ENCODE peak calls at places on chromosomes 12 and 14, in five cellular contexts. One of them, this sample, is unnamed.

GRCh38 chr12:63206908-63207307 is 55.9 kb upstream of the AVPR1A start:
- DNase-seq in HepG2: no peak
- DNase-seq in H1: no peak
- DNase-seq in GM12878: no peak
- DNase-seq in K562: no peak
- DNase-seq in this sample: no peak

GRCh38 chr12:12686925-12687324 is 9.1 kb downstream of the GPR19 start:
- DNase-seq in H1: no peak
- DNase-seq in K562: no peak
- DNase-seq in GM12878: no peak
- DNase-seq in HepG2: no peak
- DNase-seq in this sample: no peak

GRCh38 chr14:55094630-55095157 is 34.4 kb upstream of the LGALS3 start:
- DNase-seq in K562: no peak
- DNase-seq in H1: no peak
- DNase-seq in HepG2: no peak
- DNase-seq in GM12878: no peak
- DNase-seq in this sample: no peak

GRCh38 chr14:31927348-31927826 is 149.7 kb upstream of the ARHGAP5 start:
- DNase-seq in K562: no peak
- DNase-seq in H1: no peak
- DNase-seq in GM12878: no peak
- DNase-seq in HepG2: peak
- DNase-seq in this sample: no peak

GRCh38 chr12:1355396-1355795 is 239.0 kb downstream of the FBXL14 start:
- DNase-seq in GM12878: no peak
- DNase-seq in K562: no peak
- DNase-seq in H1: no peak
- DNase-seq in HepG2: no peak
- DNase-seq in this sample: no peak

GRCh38 chr14:104425171-104425681 is 154.3 kb upstream of the C14orf180 start:
- DNase-seq in HepG2: no peak
- DNase-seq in GM12878: no peak
- DNase-seq in H1: no peak
- DNase-seq in K562: no peak
- DNase-seq in this sample: no peak

GRCh38 chr12:104519190-104519857 is 62.6 kb downstream of the CHST11 start:
- DNase-seq in H1: no peak
- DNase-seq in K562: no peak
- DNase-seq in GM12878: no peak
- DNase-seq in HepG2: no peak
- DNase-seq in this sample: no peak

GRCh38 chr14:34113051-34113511 is 162.2 kb upstream of the EGLN3 start:
- DNase-seq in HepG2: no peak
- DNase-seq in K562: no peak
- DNase-seq in H1: no peak
- DNase-seq in GM12878: no peak
- DNase-seq in this sample: no peak

GRCh38 chr12:124466200-124467128 is 100.9 kb downstream of the NCOR2 start:
- DNase-seq in GM12878: no peak
- DNase-seq in H1: no peak
- DNase-seq in K562: no peak
- DNase-seq in HepG2: no peak
- DNase-seq in this sample: no peak

GRCh38 chr14:89620436-89620835 is 203.4 kb upstream of the FOXN3 start:
- DNase-seq in HepG2: no peak
- DNase-seq in K562: no peak
- DNase-seq in H1: no peak
- DNase-seq in GM12878: no peak
- DNase-seq in this sample: no peak

GRCh38 chr12:19572920-19573558 is 133.7 kb downstream of the AEBP2 start:
- DNase-seq in HepG2: peak
- DNase-seq in K562: peak
- DNase-seq in H1: peak
- DNase-seq in GM12878: no peak
- DNase-seq in this sample: peak

GRCh38 chr14:94175403-94176146 is 1.5 kb downstream of the PPP4R4 start:
- DNase-seq in K562: no peak
- DNase-seq in H1: no peak
- DNase-seq in GM12878: no peak
- DNase-seq in HepG2: no peak
- DNase-seq in this sample: no peak

GRCh38 chr14:100108042-100108825 is 43.0 kb downstream of the EVL start:
- DNase-seq in GM12878: peak
- DNase-seq in H1: peak
- DNase-seq in HepG2: peak
- DNase-seq in K562: peak
- DNase-seq in this sample: peak

GRCh38 chr14:41605550-41606248 is 977 bp upstream of the LRFN5 start:
- DNase-seq in K562: no peak
- DNase-seq in H1: no peak
- DNase-seq in HepG2: no peak
- DNase-seq in GM12878: no peak
- DNase-seq in this sample: no peak

GRCh38 chr12:104303538-104304151 is at the start of gene EID3:
- DNase-seq in HepG2: no peak
- DNase-seq in GM12878: no peak
- DNase-seq in K562: no peak
- DNase-seq in H1: no peak
- DNase-seq in this sample: no peak

GRCh38 chr14:79278798-79279644 is 932.3 kb downstream of the DIO2 start:
- DNase-seq in H1: peak
- DNase-seq in GM12878: no peak
- DNase-seq in K562: no peak
- DNase-seq in HepG2: peak
- DNase-seq in this sample: no peak

GRCh38 chr12:123041811-123042655 is 61.6 kb downstream of the ARL6IP4 start:
- DNase-seq in HepG2: no peak
- DNase-seq in H1: no peak
- DNase-seq in K562: no peak
- DNase-seq in GM12878: no peak
- DNase-seq in this sample: no peak

DNA sequence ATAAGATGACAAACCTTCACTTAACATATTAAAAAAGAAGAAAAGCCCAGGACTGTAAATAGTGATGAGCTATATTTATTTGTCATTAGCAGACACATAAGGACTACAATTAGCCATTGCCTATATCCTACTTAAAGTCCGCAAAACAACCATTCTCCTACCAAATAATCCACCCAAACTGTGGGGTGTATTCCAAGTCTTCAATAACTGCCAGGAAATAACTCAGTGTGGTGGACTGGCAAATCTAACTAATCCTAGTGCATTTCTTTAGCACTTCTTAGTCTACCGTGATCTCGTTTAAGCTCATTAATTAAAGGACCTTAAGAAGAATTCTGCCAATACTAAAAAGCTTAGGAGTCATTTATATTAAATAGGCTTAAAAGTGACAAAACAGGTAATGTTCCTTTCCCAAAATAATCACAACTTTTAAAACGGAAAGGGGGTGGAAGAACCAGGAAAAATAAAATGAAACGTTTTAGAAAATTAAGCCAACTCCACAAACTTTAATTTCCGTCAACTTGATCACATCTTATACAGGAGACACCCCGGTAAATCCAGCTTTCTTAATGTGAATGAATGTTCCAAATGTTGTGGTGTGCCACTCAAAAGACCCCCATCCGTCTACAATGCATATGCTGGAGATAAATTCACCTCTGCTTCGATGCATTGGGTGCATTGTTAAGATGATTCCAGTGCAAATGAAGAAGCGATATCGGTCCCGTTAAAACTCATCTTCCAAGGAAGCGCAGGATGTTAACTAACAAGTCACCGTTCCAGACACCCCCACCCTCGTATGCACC is 1.7 kb downstream of the NOVA1 start:
- DNase-seq in GM12878: no peak
- DNase-seq in HepG2: no peak
- DNase-seq in H1: no peak
- DNase-seq in K562: no peak
- DNase-seq in this sample: no peak
- TF ChIP-seq EZH2 in GM12878: no peak
- TF ChIP-seq EZH2 in HepG2: peak
- TF ChIP-seq EZH2 in H1: no peak
- TF ChIP-seq EZH2 in K562: no peak
- TF ChIP-seq EZH2 in this sample: no peak

GRCh38 chr12:116490481-116490880 is 68.7 kb upstream of the MAP1LC3B2 start:
- DNase-seq in HepG2: no peak
- DNase-seq in K562: no peak
- DNase-seq in H1: no peak
- DNase-seq in GM12878: no peak
- DNase-seq in this sample: no peak

GRCh38 chr12:116497051-116497529 is 62.1 kb upstream of the MAP1LC3B2 start:
- DNase-seq in HepG2: no peak
- DNase-seq in GM12878: no peak
- DNase-seq in K562: no peak
- DNase-seq in H1: no peak
- DNase-seq in this sample: peak

GRCh38 chr12:116495260-116495659 is 63.9 kb upstream of the MAP1LC3B2 start:
- DNase-seq in GM12878: no peak
- DNase-seq in H1: no peak
- DNase-seq in HepG2: no peak
- DNase-seq in K562: no peak
- DNase-seq in this sample: peak

GRCh38 chr12:116489116-116489515 is 70.1 kb upstream of the MAP1LC3B2 start:
- DNase-seq in H1: no peak
- DNase-seq in K562: no peak
- DNase-seq in HepG2: no peak
- DNase-seq in GM12878: no peak
- DNase-seq in this sample: no peak

GRCh38 chr12:116492703-116493324 is 66.4 kb upstream of the MAP1LC3B2 start:
- DNase-seq in H1: no peak
- DNase-seq in GM12878: no peak
- DNase-seq in K562: peak
- DNase-seq in HepG2: no peak
- DNase-seq in this sample: peak
- TF ChIP-seq YY1 in H1: no peak
- TF ChIP-seq YY1 in GM12878: no peak
- TF ChIP-seq YY1 in K562: no peak
- TF ChIP-seq YY1 in HepG2: no peak
- TF ChIP-seq YY1 in this sample: no peak

GRCh38 chr12:57475271-57476161 is 4.2 kb downstream of the ARHGAP9 start:
- DNase-seq in H1: no peak
- DNase-seq in K562: no peak
- DNase-seq in GM12878: no peak
- DNase-seq in HepG2: no peak
- DNase-seq in this sample: no peak

GRCh38 chr12:57476993-57477709 is 2.5 kb downstream of the ARHGAP9 start:
- DNase-seq in GM12878: no peak
- DNase-seq in H1: no peak
- DNase-seq in HepG2: no peak
- DNase-seq in K562: no peak
- DNase-seq in this sample: no peak

GRCh38 chr12:57477710-57478681 is 1.7 kb downstream of the ARHGAP9 start:
- DNase-seq in K562: peak
- DNase-seq in GM12878: peak
- DNase-seq in HepG2: no peak
- DNase-seq in H1: no peak
- DNase-seq in this sample: no peak

GRCh38 chr12:57474862-57475261 is 4.8 kb downstream of the ARHGAP9 start:
- DNase-seq in HepG2: no peak
- DNase-seq in GM12878: no peak
- DNase-seq in K562: no peak
- DNase-seq in H1: no peak
- DNase-seq in this sample: no peak

GRCh38 chr12:57476162-57476992 is 3.3 kb downstream of the ARHGAP9 start:
- DNase-seq in HepG2: no peak
- DNase-seq in H1: no peak
- DNase-seq in K562: no peak
- DNase-seq in GM12878: no peak
- DNase-seq in this sample: no peak
- TF ChIP-seq EZH2 in HepG2: no peak
- TF ChIP-seq EZH2 in H1: no peak
- TF ChIP-seq EZH2 in K562: no peak
- TF ChIP-seq EZH2 in GM12878: no peak
- TF ChIP-seq EZH2 in this sample: no peak

DNA sequence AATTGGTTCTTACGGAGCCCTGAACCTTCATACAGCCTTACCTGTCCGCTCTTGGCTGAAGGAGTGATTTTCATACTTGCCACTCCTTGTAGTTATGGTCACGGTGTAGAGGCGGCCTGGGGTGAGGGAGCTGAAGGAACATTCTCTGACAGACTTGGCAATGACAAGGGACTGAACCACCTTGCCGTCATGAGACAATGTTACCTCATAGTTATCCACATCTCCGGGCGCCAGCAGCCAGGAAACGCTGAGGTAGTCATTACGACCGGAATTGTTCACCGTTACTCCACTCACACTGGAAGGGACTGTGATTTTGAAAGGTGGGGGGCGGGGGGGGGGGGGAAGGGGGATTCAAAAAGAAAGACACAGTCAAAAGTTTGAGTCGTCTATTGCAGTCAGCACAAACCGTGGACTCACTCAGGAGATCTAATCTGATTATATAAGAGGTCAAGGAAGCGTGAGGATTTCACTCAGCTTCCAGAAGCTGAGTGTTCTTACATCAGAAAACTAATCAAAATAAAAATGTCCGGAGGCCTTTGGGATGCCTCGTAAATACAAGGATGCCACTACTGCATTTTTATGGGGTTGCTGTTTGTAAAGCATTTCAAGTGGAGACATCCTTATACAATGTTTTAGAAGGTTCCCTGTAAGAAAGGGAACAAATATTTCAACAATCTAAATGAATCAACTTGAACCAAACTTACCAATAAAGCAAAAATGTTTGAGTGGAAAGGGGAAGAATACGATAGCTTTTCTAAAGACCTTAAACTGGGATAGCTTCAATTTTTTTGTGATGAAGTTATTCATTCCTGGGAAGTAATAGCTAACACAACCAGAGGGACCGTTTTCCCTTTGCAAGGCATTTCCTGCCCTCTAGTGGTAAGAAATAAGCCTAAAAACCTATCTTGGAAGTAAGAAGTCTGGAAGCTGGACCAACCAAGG is 60.6 kb downstream of the PTPRB start:
- DNase-seq in GM12878: peak
- DNase-seq in K562: peak
- DNase-seq in HepG2: peak
- DNase-seq in H1: no peak
- DNase-seq in this sample: peak
- TF ChIP-seq YY1 in GM12878: no peak
- TF ChIP-seq YY1 in K562: no peak
- TF ChIP-seq YY1 in HepG2: no peak
- TF ChIP-seq YY1 in H1: no peak
- TF ChIP-seq YY1 in this sample: no peak

GRCh38 chr12:114664661-114665320 is 19.2 kb downstream of the TBX3 start:
- DNase-seq in H1: no peak
- DNase-seq in HepG2: no peak
- DNase-seq in K562: no peak
- DNase-seq in GM12878: no peak
- DNase-seq in this sample: no peak

GRCh38 chr12:114667669-114668150 is 16.3 kb downstream of the TBX3 start:
- DNase-seq in GM12878: no peak
- DNase-seq in K562: no peak
- DNase-seq in HepG2: no peak
- DNase-seq in H1: no peak
- DNase-seq in this sample: no peak

GRCh38 chr12:114666746-114667668 is 17.0 kb downstream of the TBX3 start:
- DNase-seq in HepG2: peak
- DNase-seq in K562: no peak
- DNase-seq in H1: no peak
- DNase-seq in GM12878: no peak
- DNase-seq in this sample: no peak

GRCh38 chr12:114668151-114668891 is 15.7 kb downstream of the TBX3 start:
- DNase-seq in HepG2: peak
- DNase-seq in H1: peak
- DNase-seq in GM12878: no peak
- DNase-seq in K562: peak
- DNase-seq in this sample: peak

GRCh38 chr12:114665411-114666181 is 18.4 kb downstream of the TBX3 start:
- DNase-seq in H1: no peak
- DNase-seq in GM12878: no peak
- DNase-seq in HepG2: no peak
- DNase-seq in K562: no peak
- DNase-seq in this sample: no peak
- TF ChIP-seq EZH2 in H1: peak
- TF ChIP-seq EZH2 in GM12878: no peak
- TF ChIP-seq EZH2 in HepG2: no peak
- TF ChIP-seq EZH2 in K562: no peak
- TF ChIP-seq EZH2 in this sample: no peak